ENCODE peak calls at places on chromosomes 5 and 9, in four cellular contexts. One of them, this sample, is unnamed.

GRCh38 chr9:137666950-137667670 is 48.3 kb downstream of the EHMT1 start:
- DNase-seq in A549: no peak
- DNase-seq in HepG2: no peak
- DNase-seq in K562: no peak
- DNase-seq in this sample: peak

GRCh38 chr9:70679845-70680244 is 265.4 kb upstream of the KLF9 start:
- DNase-seq in A549: no peak
- DNase-seq in HepG2: no peak
- DNase-seq in K562: no peak
- DNase-seq in this sample: no peak

GRCh38 chr5:110726249-110727024 is at the start of gene TMEM232:
- DNase-seq in A549: peak
- DNase-seq in HepG2: peak
- DNase-seq in K562: peak
- DNase-seq in this sample: peak

GRCh38 chr5:139705655-139706587 is 57.8 kb downstream of the CXXC5 start:
- DNase-seq in A549: no peak
- DNase-seq in HepG2: no peak
- DNase-seq in K562: no peak
- DNase-seq in this sample: no peak

GRCh38 chr5:10470669-10471068 is 29.0 kb downstream of the ROPN1L start:
- DNase-seq in A549: no peak
- DNase-seq in HepG2: no peak
- DNase-seq in K562: no peak
- DNase-seq in this sample: no peak

GRCh38 chr5:121725450-121725849 is 126.2 kb upstream of the FTMT start:
- DNase-seq in A549: no peak
- DNase-seq in HepG2: no peak
- DNase-seq in K562: no peak
- DNase-seq in this sample: no peak

GRCh38 chr5:72248352-72249032 is 71.5 kb downstream of the MRPS27 start:
- DNase-seq in A549: peak
- DNase-seq in HepG2: no peak
- DNase-seq in K562: peak
- DNase-seq in this sample: no peak

GRCh38 chr9:116390306-116391228 is 237.0 kb downstream of the PAPPA start:
- DNase-seq in A549: no peak
- DNase-seq in HepG2: no peak
- DNase-seq in K562: no peak
- DNase-seq in this sample: no peak

GRCh38 chr9:83701769-83702168 is 6.0 kb downstream of the UBQLN1 start:
- DNase-seq in A549: no peak
- DNase-seq in HepG2: no peak
- DNase-seq in K562: no peak
- DNase-seq in this sample: no peak

GRCh38 chr5:121870489-121870888 is 18.8 kb downstream of the FTMT start:
- DNase-seq in A549: no peak
- DNase-seq in HepG2: no peak
- DNase-seq in K562: no peak
- DNase-seq in this sample: no peak

GRCh38 chr5:21806271-21806670 is 1046.9 kb downstream of the CDH12 start:
- DNase-seq in A549: no peak
- DNase-seq in HepG2: no peak
- DNase-seq in K562: no peak
- DNase-seq in this sample: no peak

GRCh38 chr5:21807953-21808352 is 1045.2 kb downstream of the CDH12 start:
- DNase-seq in A549: no peak
- DNase-seq in HepG2: no peak
- DNase-seq in K562: no peak
- DNase-seq in this sample: no peak

GRCh38 chr5:21810737-21811316 is 1042.3 kb downstream of the CDH12 start:
- DNase-seq in A549: peak
- DNase-seq in HepG2: peak
- DNase-seq in K562: peak
- DNase-seq in this sample: no peak

GRCh38 chr5:21802869-21803490 is 1050.2 kb downstream of the CDH12 start:
- DNase-seq in A549: peak
- DNase-seq in HepG2: peak
- DNase-seq in K562: no peak
- DNase-seq in this sample: no peak

GRCh38 chr5:21806943-21807342 is 1046.2 kb downstream of the CDH12 start:
- DNase-seq in A549: no peak
- DNase-seq in HepG2: no peak
- DNase-seq in K562: no peak
- DNase-seq in this sample: no peak
- TF ChIP-seq HMGXB4 in A549: no peak
- TF ChIP-seq HMGXB4 in HepG2: no peak
- TF ChIP-seq HMGXB4 in K562: no peak
- TF ChIP-seq HMGXB4 in this sample: no peak

DNA sequence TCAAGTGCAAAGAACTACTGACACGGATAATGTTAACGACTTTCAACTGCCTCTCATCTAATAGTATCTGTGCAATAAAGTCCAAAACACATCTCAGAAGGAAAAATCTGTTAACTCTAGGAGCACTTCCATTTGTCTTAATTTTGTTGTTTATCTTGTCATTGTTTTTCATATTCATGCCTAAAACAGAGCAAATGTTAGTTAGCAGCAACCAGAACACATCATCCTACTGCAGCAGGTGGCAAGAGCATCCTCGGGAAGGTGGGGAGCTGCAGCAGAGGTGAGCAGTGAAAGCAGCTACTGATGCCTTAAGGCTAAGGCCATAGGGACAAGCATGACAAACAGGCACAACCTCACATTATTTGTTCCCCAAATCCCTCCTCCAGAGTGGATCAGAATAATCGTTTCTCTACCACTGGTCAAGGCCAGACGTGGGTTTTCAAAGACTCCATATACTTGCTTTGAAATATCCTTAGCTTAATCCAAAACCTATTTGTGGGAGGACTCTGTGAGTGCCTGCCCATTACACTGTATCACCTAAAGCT is 1.1 kb downstream of the HMGCS1 start:
- DNase-seq in A549: no peak
- DNase-seq in HepG2: no peak
- DNase-seq in K562: no peak
- DNase-seq in this sample: no peak
- TF ChIP-seq HMGXB4 in A549: no peak
- TF ChIP-seq HMGXB4 in HepG2: no peak
- TF ChIP-seq HMGXB4 in K562: no peak
- TF ChIP-seq HMGXB4 in this sample: no peak

GRCh38 chr5:153222956-153223355 is 267.5 kb upstream of the GRIA1 start:
- DNase-seq in A549: no peak
- DNase-seq in HepG2: no peak
- DNase-seq in K562: no peak
- DNase-seq in this sample: no peak
- TF ChIP-seq HMGXB4 in A549: no peak
- TF ChIP-seq HMGXB4 in HepG2: no peak
- TF ChIP-seq HMGXB4 in K562: no peak
- TF ChIP-seq HMGXB4 in this sample: no peak

GRCh38 chr5:152170350-152170749 is 234.7 kb downstream of the NMUR2 start:
- DNase-seq in A549: no peak
- DNase-seq in HepG2: no peak
- DNase-seq in K562: no peak
- DNase-seq in this sample: peak

DNA sequence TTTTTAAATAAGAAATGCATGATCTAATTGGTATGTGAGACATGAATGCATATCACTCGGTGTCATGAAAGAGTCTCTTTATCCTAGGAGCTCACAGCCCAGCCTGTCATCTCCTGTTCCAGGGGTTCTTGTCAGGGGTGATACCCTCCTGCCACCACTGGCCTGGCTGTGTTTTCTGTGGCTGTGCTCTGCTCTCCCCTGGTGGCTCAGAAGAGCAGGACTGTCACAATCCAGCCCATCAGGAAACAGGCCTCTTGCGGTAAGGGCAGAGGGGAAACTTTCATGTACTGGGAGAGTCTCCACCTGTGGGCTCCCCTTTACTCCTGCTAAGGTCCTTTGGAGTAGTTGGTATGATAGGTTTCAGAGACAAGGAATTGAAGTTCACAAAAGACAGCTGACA is 240.2 kb upstream of the GLRA1 start:
- DNase-seq in A549: no peak
- DNase-seq in HepG2: no peak
- DNase-seq in K562: no peak
- DNase-seq in this sample: no peak
- TF ChIP-seq HMGXB4 in A549: no peak
- TF ChIP-seq HMGXB4 in HepG2: no peak
- TF ChIP-seq HMGXB4 in K562: no peak
- TF ChIP-seq HMGXB4 in this sample: no peak

DNA sequence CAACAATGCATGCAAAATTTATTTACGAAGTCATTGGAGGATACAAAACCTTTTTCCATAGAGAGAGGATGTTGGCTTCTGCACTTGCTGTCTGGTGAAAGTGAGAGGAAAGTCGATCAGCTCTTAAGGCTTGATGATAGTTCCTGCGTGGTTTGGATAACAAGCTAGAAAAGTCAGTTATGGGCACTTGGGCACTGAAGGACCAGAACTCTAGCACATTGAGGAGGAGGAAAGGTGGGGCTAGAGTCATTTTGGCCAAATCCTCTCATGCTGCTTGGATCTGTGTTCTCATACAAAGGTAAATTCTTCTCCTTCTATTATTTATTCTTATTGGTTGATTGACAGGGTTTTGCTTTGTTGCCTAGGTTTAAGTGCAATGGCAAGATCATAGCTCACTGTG is 245.9 kb upstream of the ADAMTSL1 start:
- DNase-seq in A549: no peak
- DNase-seq in HepG2: no peak
- DNase-seq in K562: no peak
- DNase-seq in this sample: no peak
- TF ChIP-seq HMGXB4 in A549: no peak
- TF ChIP-seq HMGXB4 in HepG2: no peak
- TF ChIP-seq HMGXB4 in K562: no peak
- TF ChIP-seq HMGXB4 in this sample: no peak

GRCh38 chr9:90112791-90113190 is 508.0 kb downstream of the GADD45G start:
- DNase-seq in A549: no peak
- DNase-seq in HepG2: no peak
- DNase-seq in K562: no peak
- DNase-seq in this sample: no peak

GRCh38 chr9:90103771-90104170 is 499.0 kb downstream of the GADD45G start:
- DNase-seq in A549: no peak
- DNase-seq in HepG2: no peak
- DNase-seq in K562: no peak
- DNase-seq in this sample: no peak

GRCh38 chr9:90105793-90106192 is 501.0 kb downstream of the GADD45G start:
- DNase-seq in A549: no peak
- DNase-seq in HepG2: no peak
- DNase-seq in K562: no peak
- DNase-seq in this sample: no peak

GRCh38 chr9:90107021-90107771 is 502.4 kb downstream of the GADD45G start:
- DNase-seq in A549: peak
- DNase-seq in HepG2: no peak
- DNase-seq in K562: no peak
- DNase-seq in this sample: no peak

GRCh38 chr9:90107864-90108263 is 503.1 kb downstream of the GADD45G start:
- DNase-seq in A549: no peak
- DNase-seq in HepG2: no peak
- DNase-seq in K562: no peak
- DNase-seq in this sample: no peak
- TF ChIP-seq HMGXB4 in A549: no peak
- TF ChIP-seq HMGXB4 in HepG2: no peak
- TF ChIP-seq HMGXB4 in K562: no peak
- TF ChIP-seq HMGXB4 in this sample: no peak

DNA sequence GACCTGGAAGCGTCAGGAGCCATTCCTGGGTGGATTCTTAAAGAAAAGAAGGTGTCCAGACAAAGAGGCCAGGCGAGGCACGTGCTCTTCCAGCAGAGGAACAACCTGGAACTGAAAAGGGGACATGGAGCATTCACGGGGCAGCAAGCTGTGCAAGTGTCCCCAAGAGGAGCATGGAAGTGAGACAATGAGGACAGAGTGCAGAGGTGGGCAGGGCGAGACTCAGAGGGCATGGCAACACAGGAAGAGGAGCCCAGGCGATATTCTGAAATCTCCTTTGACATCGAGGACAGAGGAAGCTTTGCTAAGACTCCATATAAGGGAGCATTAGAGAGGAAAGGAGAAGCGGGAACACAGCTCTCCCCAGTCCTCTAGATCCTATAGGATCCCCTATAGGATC is 29.4 kb upstream of the SPATA31E1 start:
- DNase-seq in A549: no peak
- DNase-seq in HepG2: no peak
- DNase-seq in K562: no peak
- DNase-seq in this sample: no peak
- TF ChIP-seq HMGXB4 in A549: no peak
- TF ChIP-seq HMGXB4 in HepG2: no peak
- TF ChIP-seq HMGXB4 in K562: no peak
- TF ChIP-seq HMGXB4 in this sample: no peak

GRCh38 chr5:143341807-143342570 is 61.5 kb downstream of the NR3C1 start:
- DNase-seq in A549: peak
- DNase-seq in HepG2: no peak
- DNase-seq in K562: no peak
- DNase-seq in this sample: no peak
- TF ChIP-seq HMGXB4 in A549: no peak
- TF ChIP-seq HMGXB4 in HepG2: no peak
- TF ChIP-seq HMGXB4 in K562: no peak
- TF ChIP-seq HMGXB4 in this sample: no peak

This sample was measured in WTC11.